ENCODE peak calls at places on chromosome 1, in six cellular contexts. One of them, this sample, is unnamed.

GRCh38 chr1:53754484-53755312 is 15.7 kb upstream of the GLIS1 start:
- DNase-seq in kidney epithelial cell: no peak
- DNase-seq in upper lobe of right lung: no peak
- DNase-seq in colonic mucosa: peak
- DNase-seq in CD8-positive, alpha-beta memory T cell: peak
- DNase-seq in heart right ventricle: peak
- DNase-seq in this sample: no peak

GRCh38 chr1:202501281-202501680 is 152.8 kb downstream of the PPP1R12B start:
- DNase-seq in kidney epithelial cell: no peak
- DNase-seq in upper lobe of right lung: no peak
- DNase-seq in colonic mucosa: no peak
- DNase-seq in CD8-positive, alpha-beta memory T cell: no peak
- DNase-seq in heart right ventricle: no peak
- DNase-seq in this sample: no peak

GRCh38 chr1:59697138-59697811 is 117.5 kb upstream of the HOOK1 start:
- DNase-seq in kidney epithelial cell: no peak
- DNase-seq in upper lobe of right lung: no peak
- DNase-seq in colonic mucosa: no peak
- DNase-seq in CD8-positive, alpha-beta memory T cell: no peak
- DNase-seq in heart right ventricle: no peak
- DNase-seq in this sample: no peak

GRCh38 chr1:43246466-43247213 is 23.1 kb upstream of the TMEM125 start:
- DNase-seq in kidney epithelial cell: no peak
- DNase-seq in upper lobe of right lung: no peak
- DNase-seq in colonic mucosa: no peak
- DNase-seq in CD8-positive, alpha-beta memory T cell: no peak
- DNase-seq in heart right ventricle: no peak
- DNase-seq in this sample: no peak

GRCh38 chr1:116940809-116941640 is 31.3 kb downstream of the PTGFRN start:
- DNase-seq in kidney epithelial cell: no peak
- DNase-seq in upper lobe of right lung: no peak
- DNase-seq in colonic mucosa: no peak
- DNase-seq in CD8-positive, alpha-beta memory T cell: no peak
- DNase-seq in heart right ventricle: no peak
- DNase-seq in this sample: no peak

GRCh38 chr1:230272557-230272956 is 153.6 kb downstream of the PGBD5 start:
- DNase-seq in kidney epithelial cell: no peak
- DNase-seq in upper lobe of right lung: no peak
- DNase-seq in colonic mucosa: no peak
- DNase-seq in CD8-positive, alpha-beta memory T cell: no peak
- DNase-seq in heart right ventricle: no peak
- DNase-seq in this sample: no peak

GRCh38 chr1:49465486-49466185 is 558.1 kb downstream of the AGBL4 start:
- DNase-seq in kidney epithelial cell: no peak
- DNase-seq in upper lobe of right lung: no peak
- DNase-seq in colonic mucosa: no peak
- DNase-seq in CD8-positive, alpha-beta memory T cell: no peak
- DNase-seq in heart right ventricle: no peak
- DNase-seq in this sample: no peak

GRCh38 chr1:185686996-185687778 is 47.0 kb upstream of the HMCN1 start:
- DNase-seq in kidney epithelial cell: no peak
- DNase-seq in upper lobe of right lung: no peak
- DNase-seq in colonic mucosa: no peak
- DNase-seq in CD8-positive, alpha-beta memory T cell: no peak
- DNase-seq in heart right ventricle: no peak
- DNase-seq in this sample: no peak

GRCh38 chr1:90850181-90850924 is 133.3 kb upstream of the BARHL2 start:
- DNase-seq in kidney epithelial cell: no peak
- DNase-seq in upper lobe of right lung: peak
- DNase-seq in colonic mucosa: peak
- DNase-seq in CD8-positive, alpha-beta memory T cell: no peak
- DNase-seq in heart right ventricle: peak
- DNase-seq in this sample: no peak

GRCh38 chr1:2056955-2057590 is 6.9 kb downstream of the PRKCZ start:
- DNase-seq in kidney epithelial cell: no peak
- DNase-seq in upper lobe of right lung: no peak
- DNase-seq in colonic mucosa: no peak
- DNase-seq in CD8-positive, alpha-beta memory T cell: no peak
- DNase-seq in heart right ventricle: no peak
- DNase-seq in this sample: no peak

GRCh38 chr1:63634471-63634870 is 41.3 kb downstream of the PGM1 start:
- DNase-seq in kidney epithelial cell: peak
- DNase-seq in upper lobe of right lung: no peak
- DNase-seq in colonic mucosa: no peak
- DNase-seq in CD8-positive, alpha-beta memory T cell: no peak
- DNase-seq in heart right ventricle: no peak
- DNase-seq in this sample: no peak

GRCh38 chr1:910881-911721 is 12.6 kb upstream of the SAMD11 start:
- DNase-seq in kidney epithelial cell: peak
- DNase-seq in upper lobe of right lung: peak
- DNase-seq in colonic mucosa: peak
- DNase-seq in CD8-positive, alpha-beta memory T cell: no peak
- DNase-seq in heart right ventricle: no peak
- DNase-seq in this sample: peak

GRCh38 chr1:99964806-99965205 is 5.0 kb upstream of the SLC35A3 start:
- DNase-seq in kidney epithelial cell: no peak
- DNase-seq in upper lobe of right lung: no peak
- DNase-seq in colonic mucosa: no peak
- DNase-seq in CD8-positive, alpha-beta memory T cell: no peak
- DNase-seq in heart right ventricle: no peak
- DNase-seq in this sample: no peak

GRCh38 chr1:42934541-42935312 is 23.9 kb downstream of the SLC2A1 start:
- DNase-seq in kidney epithelial cell: no peak
- DNase-seq in upper lobe of right lung: peak
- DNase-seq in colonic mucosa: peak
- DNase-seq in CD8-positive, alpha-beta memory T cell: no peak
- DNase-seq in heart right ventricle: no peak
- DNase-seq in this sample: peak

GRCh38 chr1:18373882-18374493 is 106.7 kb upstream of the KLHDC7A start:
- DNase-seq in kidney epithelial cell: no peak
- DNase-seq in upper lobe of right lung: peak
- DNase-seq in colonic mucosa: peak
- DNase-seq in CD8-positive, alpha-beta memory T cell: no peak
- DNase-seq in heart right ventricle: no peak
- DNase-seq in this sample: no peak

GRCh38 chr1:116772648-116773045 is 18.4 kb downstream of the CD2 start:
- DNase-seq in kidney epithelial cell: peak
- DNase-seq in upper lobe of right lung: no peak
- DNase-seq in colonic mucosa: no peak
- DNase-seq in CD8-positive, alpha-beta memory T cell: no peak
- DNase-seq in heart right ventricle: no peak
- DNase-seq in this sample: no peak

GRCh38 chr1:111598534-111598933 is 21.1 kb upstream of the RAP1A start:
- DNase-seq in kidney epithelial cell: no peak
- DNase-seq in upper lobe of right lung: no peak
- DNase-seq in colonic mucosa: no peak
- DNase-seq in CD8-positive, alpha-beta memory T cell: no peak
- DNase-seq in heart right ventricle: no peak
- DNase-seq in this sample: no peak

GRCh38 chr1:240621249-240621648 is 9.3 kb upstream of the GREM2 start:
- DNase-seq in kidney epithelial cell: no peak
- DNase-seq in upper lobe of right lung: no peak
- DNase-seq in colonic mucosa: no peak
- DNase-seq in CD8-positive, alpha-beta memory T cell: no peak
- DNase-seq in heart right ventricle: no peak
- DNase-seq in this sample: no peak

GRCh38 chr1:28196330-28196729 is 19.8 kb upstream of the PTAFR start:
- DNase-seq in kidney epithelial cell: no peak
- DNase-seq in upper lobe of right lung: peak
- DNase-seq in colonic mucosa: no peak
- DNase-seq in CD8-positive, alpha-beta memory T cell: no peak
- DNase-seq in heart right ventricle: no peak
- DNase-seq in this sample: no peak

GRCh38 chr1:28199328-28200233 is 23.1 kb upstream of the PTAFR start:
- DNase-seq in kidney epithelial cell: no peak
- DNase-seq in upper lobe of right lung: no peak
- DNase-seq in colonic mucosa: peak
- DNase-seq in CD8-positive, alpha-beta memory T cell: peak
- DNase-seq in heart right ventricle: no peak
- DNase-seq in this sample: no peak

GRCh38 chr1:28195780-28196179 is 19.3 kb upstream of the PTAFR start:
- DNase-seq in kidney epithelial cell: no peak
- DNase-seq in upper lobe of right lung: peak
- DNase-seq in colonic mucosa: no peak
- DNase-seq in CD8-positive, alpha-beta memory T cell: no peak
- DNase-seq in heart right ventricle: no peak
- DNase-seq in this sample: no peak

GRCh38 chr1:28197682-28198415 is 21.4 kb upstream of the PTAFR start:
- DNase-seq in kidney epithelial cell: no peak
- DNase-seq in upper lobe of right lung: no peak
- DNase-seq in colonic mucosa: no peak
- DNase-seq in CD8-positive, alpha-beta memory T cell: no peak
- DNase-seq in heart right ventricle: no peak
- DNase-seq in this sample: no peak

GRCh38 chr1:28200234-28200873 is 23.9 kb upstream of the PTAFR start:
- DNase-seq in kidney epithelial cell: no peak
- DNase-seq in upper lobe of right lung: no peak
- DNase-seq in colonic mucosa: no peak
- DNase-seq in CD8-positive, alpha-beta memory T cell: no peak
- DNase-seq in heart right ventricle: no peak
- DNase-seq in this sample: no peak
- H3K4me3 ChIP-seq in kidney epithelial cell: no peak
- H3K4me3 ChIP-seq in upper lobe of right lung: no peak
- H3K4me3 ChIP-seq in colonic mucosa: no peak
- H3K4me3 ChIP-seq in CD8-positive, alpha-beta memory T cell: no peak
- H3K4me3 ChIP-seq in heart right ventricle: no peak
- H3K4me3 ChIP-seq in this sample: no peak

DNA sequence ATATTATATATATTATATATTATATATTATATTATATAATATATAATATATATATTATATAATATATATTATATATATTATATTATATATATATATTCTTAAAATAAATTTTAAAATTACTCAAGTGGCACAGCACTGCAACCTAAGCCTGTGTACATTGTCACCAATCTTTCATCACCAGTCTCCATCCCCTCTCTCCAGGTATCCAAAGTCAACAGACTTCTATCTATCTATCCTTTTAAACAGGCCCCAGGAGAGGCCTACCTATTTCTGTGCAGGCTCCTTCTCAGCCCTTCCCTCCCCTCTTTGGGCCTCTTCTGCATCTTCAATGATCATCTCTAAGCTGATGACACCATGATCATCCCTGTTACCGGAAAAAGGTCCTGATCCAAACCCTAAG is 111.7 kb downstream of the RHOU start:
- DNase-seq in kidney epithelial cell: no peak
- DNase-seq in upper lobe of right lung: no peak
- DNase-seq in colonic mucosa: no peak
- DNase-seq in CD8-positive, alpha-beta memory T cell: no peak
- DNase-seq in heart right ventricle: no peak
- DNase-seq in this sample: no peak
- H3K4me3 ChIP-seq in kidney epithelial cell: no peak
- H3K4me3 ChIP-seq in upper lobe of right lung: no peak
- H3K4me3 ChIP-seq in colonic mucosa: no peak
- H3K4me3 ChIP-seq in CD8-positive, alpha-beta memory T cell: no peak
- H3K4me3 ChIP-seq in heart right ventricle: no peak
- H3K4me3 ChIP-seq in this sample: no peak

GRCh38 chr1:225881081-225882007 is 836 bp downstream of the TMEM63A start:
- DNase-seq in kidney epithelial cell: no peak
- DNase-seq in upper lobe of right lung: peak
- DNase-seq in colonic mucosa: peak
- DNase-seq in CD8-positive, alpha-beta memory T cell: peak
- DNase-seq in heart right ventricle: peak
- DNase-seq in this sample: peak

GRCh38 chr1:225885336-225885735 is 3.2 kb upstream of the TMEM63A start:
- DNase-seq in kidney epithelial cell: no peak
- DNase-seq in upper lobe of right lung: no peak
- DNase-seq in colonic mucosa: no peak
- DNase-seq in CD8-positive, alpha-beta memory T cell: no peak
- DNase-seq in heart right ventricle: no peak
- DNase-seq in this sample: no peak

GRCh38 chr1:225882699-225883615 is 777 bp upstream of the TMEM63A start:
- DNase-seq in kidney epithelial cell: no peak
- DNase-seq in upper lobe of right lung: peak
- DNase-seq in colonic mucosa: peak
- DNase-seq in CD8-positive, alpha-beta memory T cell: peak
- DNase-seq in heart right ventricle: peak
- DNase-seq in this sample: peak

GRCh38 chr1:225882008-225882698 is at the start of gene TMEM63A:
- DNase-seq in kidney epithelial cell: no peak
- DNase-seq in upper lobe of right lung: peak
- DNase-seq in colonic mucosa: peak
- DNase-seq in CD8-positive, alpha-beta memory T cell: peak
- DNase-seq in heart right ventricle: peak
- DNase-seq in this sample: peak

DNA sequence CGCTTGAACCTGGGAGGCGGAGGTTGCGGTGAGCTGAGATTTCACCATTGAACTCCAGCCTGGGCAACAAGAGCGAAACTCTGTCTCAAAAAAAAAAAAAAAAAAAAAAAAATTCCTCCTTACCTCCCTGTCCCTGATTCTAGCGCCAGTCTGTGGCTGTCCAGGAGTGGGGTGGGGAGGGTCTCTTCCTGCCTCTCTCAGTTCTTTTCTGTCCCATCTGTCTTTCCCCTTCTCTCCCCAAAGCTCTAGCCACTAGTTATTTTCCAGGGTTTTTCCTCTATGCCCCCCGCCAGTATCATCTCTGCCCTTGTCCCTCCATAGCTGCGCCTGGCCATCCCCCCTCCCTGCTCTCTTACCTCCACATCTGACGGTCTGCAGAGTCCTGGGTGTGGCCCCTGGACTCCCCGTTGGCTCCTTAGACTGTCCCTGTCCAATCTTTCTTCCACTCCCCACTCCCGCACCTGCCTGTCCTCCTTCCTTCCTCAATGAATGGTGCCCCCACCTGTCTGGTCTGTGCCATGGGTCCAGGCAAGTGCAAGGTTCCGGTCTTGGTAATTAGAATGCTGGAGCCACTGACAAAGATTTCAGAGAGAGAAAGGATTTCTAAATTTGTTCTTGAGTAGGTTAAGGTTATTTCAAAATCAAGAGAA is 1.6 kb upstream of the TMEM63A start:
- DNase-seq in kidney epithelial cell: no peak
- DNase-seq in upper lobe of right lung: no peak
- DNase-seq in colonic mucosa: peak
- DNase-seq in CD8-positive, alpha-beta memory T cell: no peak
- DNase-seq in heart right ventricle: no peak
- DNase-seq in this sample: no peak
- H3K4me3 ChIP-seq in kidney epithelial cell: no peak
- H3K4me3 ChIP-seq in upper lobe of right lung: no peak
- H3K4me3 ChIP-seq in colonic mucosa: peak
- H3K4me3 ChIP-seq in CD8-positive, alpha-beta memory T cell: no peak
- H3K4me3 ChIP-seq in heart right ventricle: peak
- H3K4me3 ChIP-seq in this sample: no peak

DNA sequence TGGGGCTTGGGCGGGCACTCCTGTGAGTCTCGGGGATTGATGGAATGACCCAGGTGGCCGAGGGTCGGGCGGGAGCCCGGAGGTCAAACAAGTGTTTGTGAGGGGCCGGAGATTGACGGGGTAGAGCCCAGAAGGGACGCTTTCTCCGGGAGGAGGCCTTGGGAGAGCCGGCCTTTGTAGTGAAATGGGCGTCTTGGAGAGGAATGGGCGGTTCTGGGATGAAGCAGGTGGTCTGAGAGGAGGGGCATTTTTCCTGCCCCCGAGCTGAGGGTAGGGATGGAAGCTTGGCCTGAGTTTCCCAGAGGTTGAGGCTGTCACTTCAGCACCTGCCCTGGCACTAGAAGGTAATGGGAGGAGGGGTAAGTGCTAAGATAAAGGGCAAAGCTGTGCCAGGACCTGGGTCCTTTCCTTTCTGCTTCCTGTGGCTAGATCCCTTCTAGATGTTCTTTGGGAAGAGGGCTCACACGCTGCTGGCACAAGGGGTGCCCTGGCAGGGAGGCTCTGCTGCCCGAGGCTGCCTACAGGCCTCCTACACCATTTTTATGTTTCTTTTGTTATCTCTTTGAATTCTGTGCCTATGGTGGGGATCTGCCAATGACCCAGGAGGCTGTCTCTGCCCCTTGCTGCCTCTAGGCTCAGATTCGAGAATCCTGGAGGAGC is 56.1 kb downstream of the NDUFS5 start:
- DNase-seq in kidney epithelial cell: no peak
- DNase-seq in upper lobe of right lung: no peak
- DNase-seq in colonic mucosa: no peak
- DNase-seq in CD8-positive, alpha-beta memory T cell: no peak
- DNase-seq in heart right ventricle: no peak
- DNase-seq in this sample: no peak
- H3K4me3 ChIP-seq in kidney epithelial cell: peak
- H3K4me3 ChIP-seq in upper lobe of right lung: peak
- H3K4me3 ChIP-seq in colonic mucosa: peak
- H3K4me3 ChIP-seq in CD8-positive, alpha-beta memory T cell: no peak
- H3K4me3 ChIP-seq in heart right ventricle: peak
- H3K4me3 ChIP-seq in this sample: peak

This sample was measured in left lung.